ENCODE peak calls at places on chromosomes 11 and 22, in seven cellular contexts. L is PC-9, N is fibroblast of lung, P is astrocyte, D is PC-3, G is HCT116, M is K562. U is an unnamed sample.

GRCh38 chr11:94876645-94877445 is 96.5 kb downstream of the CWC15 start:
- DNase-seq in L (no peak), N (peak; percentile 96), P (peak; percentile 96), D (peak; percentile 84), G (peak; percentile 72), M (peak; percentile 48), U (peak; percentile 95)

GRCh38 chr22:20116376-20116950 is 559 bp downstream of the RANBP1 start:
- DNase-seq in L (no peak), N (no peak), P (no peak), D (no peak), G (no peak), M (peak; percentile 99), U (no peak)

GRCh38 chr11:64083681-64084080 is 48.0 kb downstream of the FLRT1 start:
- DNase-seq in L (no peak), N (no peak), P (no peak), D (no peak), G (no peak), M (no peak), U (no peak)

GRCh38 chr11:70725786-70726185 is 327.5 kb downstream of the CTTN start:
- DNase-seq in L (no peak), N (no peak), P (no peak), D (no peak), G (no peak), M (no peak), U (no peak)

GRCh38 chr11:62830904-62831519 is 839 bp downstream of the STX5 start:
- DNase-seq in L (peak; percentile 32), N (no peak), P (peak; percentile 48), D (no peak), G (peak; percentile 22), M (no peak), U (peak; percentile 71)

GRCh38 chr11:131739243-131739882 is 368.9 kb downstream of the NTM start:
- DNase-seq in L (no peak), N (no peak), P (no peak), D (no peak), G (no peak), M (no peak), U (no peak)

GRCh38 chr22:37887610-37888378 is 18.3 kb upstream of the MICALL1 start:
- DNase-seq in L (peak; percentile 100), N (peak; percentile 93), P (peak; percentile 68), D (peak; percentile 70), G (no peak), M (no peak), U (peak; percentile 64)

GRCh38 chr22:38467438-38467903 is 425 bp upstream of the KDELR3 start:
- DNase-seq in L (no peak), N (no peak), P (no peak), D (no peak), G (no peak), M (peak; percentile 72), U (no peak)

GRCh38 chr22:19903031-19903430 is 38.5 kb upstream of the COMT start:
- DNase-seq in L (no peak), N (no peak), P (no peak), D (no peak), G (no peak), M (no peak), U (no peak)

GRCh38 chr22:46737976-46738641 is at the start of gene CERK:
- DNase-seq in L (no peak), N (peak; percentile 76), P (peak; percentile 44), D (peak; percentile 35), G (no peak), M (peak; percentile 87), U (peak; percentile 87)

GRCh38 chr22:49689255-49689770 is 138.4 kb downstream of the BRD1 start:
- DNase-seq in L (no peak), N (no peak), P (no peak), D (no peak), G (no peak), M (no peak), U (no peak)

GRCh38 chr22:49686495-49687219 is 141.0 kb downstream of the BRD1 start:
- DNase-seq in L (no peak), N (no peak), P (no peak), D (no peak), G (no peak), M (no peak), U (no peak)

GRCh38 chr22:49688516-49689254 is 139.0 kb downstream of the BRD1 start:
- DNase-seq in L (no peak), N (no peak), P (no peak), D (no peak), G (no peak), M (no peak), U (no peak)

GRCh38 chr22:49687333-49687732 is 140.3 kb downstream of the BRD1 start:
- DNase-seq in L (no peak), N (no peak), P (no peak), D (no peak), G (no peak), M (no peak), U (no peak)

GRCh38 chr22:49687786-49688515 is 139.7 kb downstream of the BRD1 start:
- DNase-seq in L (no peak), N (no peak), P (no peak), D (no peak), G (no peak), M (no peak), U (no peak)
- H3K9me3 ChIP-seq in L (peaks cover 4% of the 10 kb centered on the region), N (no peaks in the 10 kb centered on the region), P (peaks cover 6% of the 10 kb centered on the region), D (no peaks in the 10 kb centered on the region), G (no peaks in the 10 kb centered on the region), M (no peaks in the 10 kb centered on the region), U (no peaks in the 10 kb centered on the region)

DNA sequence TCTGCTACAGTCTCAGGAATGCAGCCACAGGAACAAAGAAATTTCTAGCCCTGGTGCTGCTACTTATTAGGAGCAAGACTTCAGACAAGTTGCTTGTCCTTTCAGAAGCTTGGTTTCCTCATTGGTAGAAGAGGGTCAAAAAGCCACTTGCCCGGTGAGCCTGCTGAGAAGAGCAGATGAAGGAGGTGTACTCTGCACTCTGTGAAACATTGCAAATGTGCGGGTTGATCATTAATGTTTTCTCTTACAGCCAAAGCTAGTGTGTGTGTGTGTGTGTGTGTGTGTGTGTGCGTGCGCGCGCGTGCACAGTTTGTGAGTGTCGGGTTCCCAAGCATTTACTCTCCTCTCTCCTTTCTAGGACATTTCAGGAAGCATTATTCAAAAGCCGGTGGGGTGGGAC is 86.3 kb upstream of the NNMT start:
- DNase-seq in L (no peak), N (no peak), P (no peak), D (no peak), G (no peak), M (no peak), U (no peak)
- TF ChIP-seq EZH2 in L (no peak), N (no peak), P (no peak), D (no peak), G (no peak), M (no peak), U (no peak)

GRCh38 chr11:114616516-114616915 is 20.9 kb upstream of the NXPE4 start:
- DNase-seq in L (no peak), N (no peak), P (no peak), D (no peak), G (no peak), M (no peak), U (no peak)

GRCh38 chr11:114615448-114616361 is 20.1 kb upstream of the NXPE4 start:
- DNase-seq in L (no peak), N (no peak), P (no peak), D (peak; percentile 1), G (no peak), M (no peak), U (no peak)

GRCh38 chr11:114619659-114620173 is 24.1 kb upstream of the NXPE4 start:
- DNase-seq in L (no peak), N (no peak), P (no peak), D (no peak), G (no peak), M (no peak), U (no peak)

GRCh38 chr11:114618139-114618538 is 22.6 kb upstream of the NXPE4 start:
- DNase-seq in L (no peak), N (no peak), P (no peak), D (no peak), G (no peak), M (no peak), U (no peak)

DNA sequence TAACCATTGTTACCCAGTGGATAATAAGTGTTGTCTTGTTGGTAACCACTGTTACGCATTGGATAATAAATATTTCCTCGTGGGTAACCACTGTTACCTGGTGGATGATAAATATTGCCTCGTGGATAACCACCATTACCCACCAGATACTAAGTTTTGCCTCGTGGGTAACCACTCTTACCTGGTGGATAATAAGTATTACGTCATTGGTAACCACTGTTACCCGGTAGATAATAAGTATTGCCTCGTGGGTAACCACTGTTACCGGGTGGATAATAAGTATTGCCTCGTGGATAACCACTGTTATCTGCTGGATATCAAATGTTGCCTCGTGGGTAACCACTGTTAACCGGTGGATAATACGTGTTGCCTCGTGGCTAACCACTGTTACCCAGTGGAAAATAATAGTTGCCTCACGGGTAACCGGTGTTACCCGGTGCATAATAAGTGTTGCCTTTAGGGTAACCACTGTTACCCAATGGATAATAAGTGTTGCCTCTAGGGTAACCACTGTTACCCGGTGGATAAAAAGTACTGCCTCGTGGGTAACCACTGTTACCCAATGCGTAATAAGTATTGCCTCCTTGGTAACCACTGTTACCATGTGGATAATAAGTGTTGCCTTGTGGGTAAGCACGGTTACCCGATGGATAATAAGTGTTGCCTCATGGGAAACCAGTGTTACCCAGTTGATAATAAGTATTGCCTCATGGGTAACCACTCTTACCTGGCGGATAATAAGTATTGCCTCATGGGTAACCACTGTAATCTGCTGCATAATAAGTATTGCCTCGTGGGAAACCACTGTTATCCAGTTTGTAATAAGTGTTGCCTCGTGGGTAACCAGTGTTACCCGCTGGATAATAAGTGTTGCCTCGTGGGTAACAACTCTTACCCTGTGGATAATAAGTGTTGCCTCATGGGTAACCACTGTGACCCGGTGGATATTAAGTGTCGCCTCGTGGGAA is 21.9 kb upstream of the NXPE4 start:
- DNase-seq in L (no peak), N (no peak), P (no peak), D (no peak), G (no peak), M (no peak), U (no peak)
- H3K9me3 ChIP-seq in L (no peaks in the 10 kb centered on the region), N (no peaks in the 10 kb centered on the region), P (peaks cover 30% of the 10 kb centered on the region), D (peaks cover 38% of the 10 kb centered on the region), G (peaks cover 16% of the 10 kb centered on the region), M (peaks cover 14% of the 10 kb centered on the region), U (peaks cover 23% of the 10 kb centered on the region)

GRCh38 chr11:106152824-106153223 is 75.4 kb downstream of the AASDHPPT start:
- DNase-seq in L (no peak), N (peak; percentile 3), P (peak; percentile 41), D (peak; percentile 35), G (no peak), M (no peak), U (no peak)
- TF ChIP-seq EZH2 in L (no peak), N (no peak), P (no peak), D (no peak), G (no peak), M (no peak), U (no peak)

DNA sequence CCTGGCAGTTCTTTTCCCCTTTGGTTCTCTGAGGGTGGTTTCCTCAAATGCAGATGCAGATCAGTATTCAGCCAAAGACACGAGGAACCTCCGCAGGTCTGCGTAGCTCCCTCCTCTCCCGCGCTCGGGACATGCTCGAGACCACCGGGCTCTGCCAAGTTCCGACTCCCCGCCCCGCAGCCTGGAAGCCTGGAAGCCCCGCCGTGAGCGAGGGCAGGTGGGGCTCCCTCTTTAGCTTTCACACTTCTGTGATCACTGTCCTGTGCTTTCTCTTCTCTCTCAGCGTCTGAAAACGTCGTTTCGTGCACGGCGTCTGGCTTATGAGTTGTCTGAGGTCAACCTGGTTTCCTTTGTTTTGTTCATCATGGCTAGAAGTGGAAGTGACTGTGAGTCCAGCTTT is 26.6 kb downstream of the ZBED4 start:
- DNase-seq in L (no peak), N (no peak), P (no peak), D (no peak), G (no peak), M (no peak), U (peak; percentile 11)
- H3K9me3 ChIP-seq in L (peaks cover 3% of the 10 kb centered on the region), N (no peaks in the 10 kb centered on the region), P (no peaks in the 10 kb centered on the region), D (no peaks in the 10 kb centered on the region), G (no peaks in the 10 kb centered on the region), M (peaks cover 3% of the 10 kb centered on the region), U (no peaks in the 10 kb centered on the region)

U was measured in A673.